ENCODE peak calls at places on chromosome 22, in eight cellular contexts. B is mucosa of descending colon; U is neural progenitor cell; I is CD4-positive, CD25-positive, alpha-beta regulatory T cell; A is kidney; C is keratinocyte; H is effector memory CD4-positive, alpha-beta T cell; M is brain microvascular endothelial cell. G is an unnamed sample.

GRCh38 chr22:20517841-20518592 is 10.6 kb downstream of the MED15 start:
- DNase-seq in C (no peak), H (no peak), I (no peak), B (peak; percentile 2), A (peak; percentile 3), M (no peak), U (no peak), G (no peak)

GRCh38 chr22:46758867-46759290 is 3.6 kb upstream of the TBC1D22A start:
- DNase-seq in A (peak; percentile 55), I (peak; percentile 73), C (peak; percentile 44), B (peak; percentile 52), M (peak; percentile 53), U (peak; percentile 72), H (no peak), G (no peak)

GRCh38 chr22:22697377-22698120 is 53.1 kb downstream of the GGTLC2 start:
- DNase-seq in A (peak; percentile 34), H (no peak), C (no peak), U (no peak), I (no peak), M (no peak), B (no peak), G (no peak)

GRCh38 chr22:32661296-32661695 is 140.2 kb upstream of the TIMP3 start:
- DNase-seq in M (peak; percentile 89), U (no peak), C (no peak), H (no peak), A (peak; percentile 80), I (no peak), B (peak; percentile 56), G (peak; percentile 81)

GRCh38 chr22:27624042-27624441 is 177.5 kb downstream of the MN1 start:
- DNase-seq in C (no peak), I (no peak), U (no peak), B (no peak), H (no peak), M (no peak), A (no peak), G (no peak)

GRCh38 chr22:36775589-36775965 is 342 bp downstream of the IFT27 start:
- DNase-seq in A (peak; percentile 81), I (peak; percentile 48), M (no peak), H (peak; percentile 19), U (peak; percentile 69), C (no peak), B (peak; percentile 76), G (no peak)

GRCh38 chr22:47127441-47127871 is 365.0 kb downstream of the TBC1D22A start:
- DNase-seq in C (no peak), U (no peak), H (no peak), I (no peak), M (no peak), B (peak; percentile 31), A (no peak), G (no peak)

GRCh38 chr22:24516301-24516737 is 21.2 kb downstream of the UPB1 start:
- DNase-seq in B (no peak), M (peak; percentile 84), I (no peak), A (no peak), U (no peak), H (no peak), C (no peak), G (peak; percentile 70)

GRCh38 chr22:17664414-17665045 is 26.0 kb downstream of the BCL2L13 start:
- DNase-seq in H (no peak), I (no peak), C (no peak), M (no peak), B (no peak), U (no peak), A (no peak), G (no peak)

GRCh38 chr22:49055406-49055805 is 772.3 kb downstream of the BRD1 start:
- DNase-seq in U (no peak), H (no peak), M (no peak), I (no peak), B (no peak), C (no peak), A (no peak), G (no peak)

GRCh38 chr22:49051491-49052022 is 776.1 kb downstream of the BRD1 start:
- DNase-seq in M (no peak), H (no peak), A (no peak), C (no peak), U (no peak), B (no peak), I (peak; percentile 8), G (no peak)

GRCh38 chr22:49053574-49053973 is 774.1 kb downstream of the BRD1 start:
- DNase-seq in I (no peak), M (no peak), A (no peak), U (no peak), B (no peak), C (no peak), H (no peak), G (no peak)

GRCh38 chr22:49052023-49052538 is 775.6 kb downstream of the BRD1 start:
- DNase-seq in A (peak; percentile 83), C (no peak), M (no peak), U (no peak), I (peak; percentile 65), H (peak; percentile 25), B (no peak), G (no peak)

DNA sequence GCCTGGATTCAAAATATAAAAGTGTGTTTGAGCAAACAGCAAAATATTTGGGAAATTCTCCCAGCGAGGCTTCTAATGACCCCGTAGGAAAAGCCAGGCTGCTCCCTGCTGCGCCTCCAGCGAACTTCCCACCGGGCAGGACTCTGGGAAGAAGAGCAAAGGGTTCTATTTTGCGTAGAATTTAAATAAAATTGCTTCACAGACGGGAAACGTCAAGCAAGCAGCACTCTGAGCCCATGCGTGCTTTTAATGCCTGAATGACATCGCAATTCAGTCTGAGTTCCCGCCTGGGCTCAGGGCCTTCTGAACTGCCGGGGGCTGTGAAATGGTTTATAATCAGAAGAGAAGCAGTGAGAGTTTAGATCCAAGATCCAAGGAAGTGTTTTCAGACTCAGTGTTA is 775.1 kb downstream of the BRD1 start:
- DNase-seq in M (no peak), C (no peak), I (no peak), U (no peak), A (no peak), H (no peak), B (no peak), G (no peak)
- H3K36me3 ChIP-seq in M (no peaks in the 10 kb centered on the region), C (no peaks in the 10 kb centered on the region), I (no peaks in the 10 kb centered on the region), U (no peaks in the 10 kb centered on the region), A (no peaks in the 10 kb centered on the region), H (no peaks in the 10 kb centered on the region), B (no peaks in the 10 kb centered on the region), G (no peaks in the 10 kb centered on the region)

GRCh38 chr22:19057999-19058491 is 64.2 kb downstream of the DGCR2 start:
- DNase-seq in U (no peak), B (no peak), A (peak; percentile 46), I (no peak), M (no peak), C (no peak), H (no peak), G (no peak)
- H3K36me3 ChIP-seq in U (no peaks in the 10 kb centered on the region), B (peaks cover 4% of the 10 kb centered on the region), A (peaks cover 32% of the 10 kb centered on the region), I (peaks cover 86% of the 10 kb centered on the region), M (peaks cover 25% of the 10 kb centered on the region), C (peaks cover 34% of the 10 kb centered on the region), H (peaks cover 81% of the 10 kb centered on the region), G (peaks cover 31% of the 10 kb centered on the region)

GRCh38 chr22:26339755-26340154 is 89.3 kb upstream of the ASPHD2 start:
- DNase-seq in H (no peak), M (no peak), U (no peak), B (no peak), C (no peak), I (no peak), A (no peak), G (no peak)

GRCh38 chr22:26333088-26333800 is 95.8 kb upstream of the ASPHD2 start:
- DNase-seq in B (no peak), U (no peak), I (no peak), A (no peak), C (no peak), H (no peak), M (no peak), G (no peak)

GRCh38 chr22:26330971-26331625 is 98.0 kb upstream of the ASPHD2 start:
- DNase-seq in I (peak; percentile 62), H (peak; percentile 14), B (no peak), C (peak; percentile 50), M (peak; percentile 32), U (peak; percentile 76), A (no peak), G (no peak)

GRCh38 chr22:26334232-26334631 is 94.8 kb upstream of the ASPHD2 start:
- DNase-seq in A (no peak), M (no peak), C (no peak), I (no peak), U (no peak), H (no peak), B (no peak), G (no peak)

GRCh38 chr22:26336773-26337172 is 92.3 kb upstream of the ASPHD2 start:
- DNase-seq in B (no peak), U (no peak), C (no peak), H (no peak), A (no peak), I (no peak), M (no peak), G (no peak)
- H3K36me3 ChIP-seq in B (no peaks in the 10 kb centered on the region), U (no peaks in the 10 kb centered on the region), C (no peaks in the 10 kb centered on the region), H (no peaks in the 10 kb centered on the region), A (no peaks in the 10 kb centered on the region), I (no peaks in the 10 kb centered on the region), M (no peaks in the 10 kb centered on the region), G (no peaks in the 10 kb centered on the region)

GRCh38 chr22:29693151-29693550 is 26.7 kb upstream of the CABP7 start:
- DNase-seq in A (no peak), C (no peak), H (no peak), U (no peak), M (no peak), B (no peak), I (no peak), G (no peak)
- H3K36me3 ChIP-seq in A (peaks cover 10% of the 10 kb centered on the region), C (peaks cover 5% of the 10 kb centered on the region), H (peaks cover 53% of the 10 kb centered on the region), U (no peaks in the 10 kb centered on the region), M (peaks cover 31% of the 10 kb centered on the region), B (no peaks in the 10 kb centered on the region), I (peaks cover 31% of the 10 kb centered on the region), G (peaks cover 23% of the 10 kb centered on the region)

GRCh38 chr22:39528681-39529486 is 3.7 kb downstream of the RPS19BP1 start:
- DNase-seq in A (peak; percentile 97), M (peak; percentile 78), C (peak; percentile 64), I (peak; percentile 97), B (peak; percentile 97), U (peak; percentile 95), H (peak; percentile 83), G (no peak)

GRCh38 chr22:39526736-39527171 is 5.8 kb downstream of the RPS19BP1 start:
- DNase-seq in M (no peak), H (peak; percentile 37), A (peak; percentile 66), B (peak; percentile 61), C (no peak), U (peak; percentile 25), I (peak; percentile 64), G (no peak)

GRCh38 chr22:39527481-39527961 is 5.0 kb downstream of the RPS19BP1 start:
- DNase-seq in H (no peak), A (peak; percentile 55), B (peak; percentile 59), I (no peak), U (no peak), M (no peak), C (no peak), G (no peak)

GRCh38 chr22:39529487-39529851 is 3.1 kb downstream of the RPS19BP1 start:
- DNase-seq in C (no peak), U (no peak), B (no peak), I (no peak), M (no peak), H (no peak), A (no peak), G (no peak)

GRCh38 chr22:39528080-39528661 is 4.4 kb downstream of the RPS19BP1 start:
- DNase-seq in A (peak; percentile 69), B (peak; percentile 70), U (no peak), H (no peak), C (no peak), I (no peak), M (no peak), G (no peak)
- H3K36me3 ChIP-seq in A (peaks cover 24% of the 10 kb centered on the region), B (peaks cover 6% of the 10 kb centered on the region), U (no peaks in the 10 kb centered on the region), H (peaks cover 39% of the 10 kb centered on the region), C (peaks cover 8% of the 10 kb centered on the region), I (peaks cover 28% of the 10 kb centered on the region), M (peaks cover 28% of the 10 kb centered on the region), G (peaks cover 21% of the 10 kb centered on the region)